ENCODE peak calls at places on chromosome 17, in ten cellular contexts. A is stimulated activated naive CD4-positive, alpha-beta T cell; P is upper lobe of right lung; S is AML-193; B is EH; Q is HS-5; I is MCF 10A; D is stromal cell of bone marrow; U is skeletal muscle cell; R is neural progenitor cell. W is an unnamed sample.
A peak's percentile ranks its signal among the peaks of the same experiment; 100 is the strongest.

GRCh38 chr17:81832608-81833159 is 407 bp downstream of the MCRIP1 start:
- DNase-seq in A (peak; percentile 48), P (peak; percentile 81), S (no peak), B (peak; percentile 36), Q (no peak), I (peak; percentile 28), D (no peak), U (no peak), R (no peak), W (peak; percentile 48)

GRCh38 chr17:19630035-19630434 is 18.5 kb upstream of the ALDH3A2 start:
- DNase-seq in A (no peak), P (no peak), S (no peak), B (no peak), Q (no peak), I (no peak), D (no peak), U (no peak), R (no peak), W (no peak)

GRCh38 chr17:48546187-48546923 is 1.4 kb upstream of the HOXB2 start:
- DNase-seq in A (no peak), P (no peak), S (no peak), B (no peak), Q (no peak), I (no peak), D (no peak), U (no peak), R (peak; percentile 64), W (no peak)

GRCh38 chr17:78655251-78655940 is 78.2 kb upstream of the DNAH17 start:
- DNase-seq in A (no peak), P (no peak), S (no peak), B (no peak), Q (no peak), I (no peak), D (no peak), U (no peak), R (no peak), W (no peak)

GRCh38 chr17:79255926-79256325 is 181.3 kb downstream of the ENGASE start:
- DNase-seq in A (no peak), P (no peak), S (no peak), B (no peak), Q (no peak), I (no peak), D (no peak), U (no peak), R (no peak), W (no peak)

GRCh38 chr17:57357830-57358426 is 101.6 kb downstream of the MSI2 start:
- DNase-seq in A (no peak), P (no peak), S (no peak), B (no peak), Q (no peak), I (no peak), D (no peak), U (no peak), R (no peak), W (no peak)

GRCh38 chr17:41785091-41785875 is 1.2 kb downstream of the JUP start:
- DNase-seq in A (no peak), P (no peak), S (no peak), B (no peak), Q (no peak), I (peak; percentile 58), D (no peak), U (no peak), R (peak; percentile 94), W (no peak)

GRCh38 chr17:29073520-29073919 is 30.6 kb downstream of the PIPOX start:
- DNase-seq in A (no peak), P (no peak), S (no peak), B (no peak), Q (no peak), I (no peak), D (no peak), U (no peak), R (no peak), W (no peak)

GRCh38 chr17:43033947-43034622 is 9.1 kb downstream of the RND2 start:
- DNase-seq in A (no peak), P (no peak), S (no peak), B (no peak), Q (no peak), I (no peak), D (no peak), U (no peak), R (peak; percentile 48), W (no peak)